ENCODE peak calls at places on chromosomes 4 and X, in five cellular contexts. E, A, S, Q and X are unnamed samples. For H4K20me1, the result is how much of the 10 kb centered on the place peaks cover.

GRCh38 chr4:80183196-80184052 is 13.9 kb upstream of the PRDM8 start:
- DNase-seq in E (no peak), A (no peak), S (no peak), Q (no peak), X (no peak)

GRCh38 chr4:39062094-39062493 is at the start of gene KLHL5:
- DNase-seq in E (no peak), A (peak), S (no peak), Q (no peak), X (no peak)

GRCh38 chr4:177016541-177017141 is 223.9 kb upstream of the VEGFC start:
- DNase-seq in E (peak), A (peak), S (peak), Q (no peak), X (no peak)

GRCh38 chrX:9958183-9958582 is 9.0 kb upstream of the CLDN34 start:
- DNase-seq in E (no peak), A (no peak), S (no peak), Q (no peak), X (no peak)

GRCh38 chrX:88244066-88244465 is 503.0 kb upstream of the CPXCR1 start:
- DNase-seq in E (no peak), A (no peak), S (no peak), Q (no peak), X (no peak)

GRCh38 chrX:37349131-37350033 is at the start of gene PRRG1:
- DNase-seq in E (peak), A (peak), S (peak), Q (peak), X (no peak)

GRCh38 chrX:29687687-29688086 is 527.7 kb upstream of the MAGEB2 start:
- DNase-seq in E (peak), A (peak), S (peak), Q (peak), X (no peak)

GRCh38 chr4:15805583-15806517 is 27.7 kb downstream of the CD38 start:
- DNase-seq in E (peak), A (peak), S (peak), Q (peak), X (peak)

GRCh38 chrX:110511238-110511637 is 152.6 kb downstream of the RTL9 start:
- DNase-seq in E (no peak), A (no peak), S (no peak), Q (no peak), X (no peak)

GRCh38 chrX:131837325-131837724 is 185.8 kb upstream of the STK26 start:
- DNase-seq in E (no peak), A (no peak), S (no peak), Q (no peak), X (no peak)

GRCh38 chrX:13764765-13765164 is 30.2 kb downstream of the OFD1 start:
- DNase-seq in E (peak), A (no peak), S (no peak), Q (peak), X (no peak)

GRCh38 chr4:122045533-122045932 is 93.7 kb upstream of the TRPC3 start:
- DNase-seq in E (peak), A (peak), S (peak), Q (peak), X (no peak)

GRCh38 chr4:6918345-6918744 is 8.7 kb downstream of the TBC1D14 start:
- DNase-seq in E (no peak), A (no peak), S (no peak), Q (no peak), X (no peak)

GRCh38 chr4:6916587-6917444 is 7.2 kb downstream of the TBC1D14 start:
- DNase-seq in E (no peak), A (peak), S (no peak), Q (peak), X (no peak)

GRCh38 chr4:6917445-6918241 is 8.0 kb downstream of the TBC1D14 start:
- DNase-seq in E (peak), A (no peak), S (no peak), Q (peak), X (peak)

GRCh38 chr4:6923507-6923906 is 13.9 kb downstream of the TBC1D14 start:
- DNase-seq in E (no peak), A (no peak), S (no peak), Q (no peak), X (no peak)

DNA sequence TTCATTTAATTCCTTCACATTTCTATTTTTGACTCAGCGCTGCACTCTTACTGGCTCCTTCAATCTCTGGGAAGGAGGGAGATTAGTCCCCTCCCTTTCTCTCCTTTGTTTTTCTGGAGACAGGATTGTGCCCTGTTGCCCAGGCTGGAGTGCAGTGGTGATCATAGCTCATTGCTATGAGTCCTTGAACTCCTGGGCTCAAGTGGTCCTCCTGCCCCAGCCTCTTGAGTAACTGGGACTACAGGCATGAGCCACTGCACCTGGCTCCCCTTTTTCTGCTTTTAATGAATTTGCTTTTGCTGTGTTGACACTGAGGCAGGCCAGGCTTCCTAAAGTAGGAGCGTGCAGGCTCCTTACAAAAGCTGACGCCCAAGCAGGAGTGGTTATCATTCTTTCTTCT is 10.5 kb downstream of the TBC1D14 start:
- DNase-seq in E (no peak), A (no peak), S (no peak), Q (no peak), X (no peak)
- H4K20me1 ChIP-seq in E (under half), A (under half), S (under half), Q (under half), X (under half)

GRCh38 chr4:766152-766515 is 59.8 kb downstream of the CPLX1 start:
- DNase-seq in E (peak), A (peak), S (peak), Q (peak), X (no peak)
- H4K20me1 ChIP-seq in E (under half), A (half or more), S (half or more), Q (half or more), X (under half)

GRCh38 chrX:70479197-70479969 is 34.7 kb downstream of the DLG3 start:
- DNase-seq in E (peak), A (peak), S (peak), Q (peak), X (no peak)

GRCh38 chrX:70480660-70481018 is 36.0 kb downstream of the DLG3 start:
- DNase-seq in E (no peak), A (peak), S (no peak), Q (no peak), X (no peak)

GRCh38 chrX:70478521-70478920 is 33.9 kb downstream of the DLG3 start:
- DNase-seq in E (peak), A (no peak), S (no peak), Q (no peak), X (no peak)

GRCh38 chrX:70481424-70481823 is 36.8 kb downstream of the DLG3 start:
- DNase-seq in E (no peak), A (no peak), S (no peak), Q (no peak), X (no peak)

GRCh38 chrX:70479970-70480659 is 35.5 kb downstream of the DLG3 start:
- DNase-seq in E (peak), A (no peak), S (no peak), Q (peak), X (no peak)
- H4K20me1 ChIP-seq in E (under half), A (under half), S (under half), Q (under half), X (under half)

GRCh38 chr4:99630857-99631256 is 26.8 kb downstream of the C4orf54 start:
- DNase-seq in E (no peak), A (no peak), S (no peak), Q (no peak), X (no peak)
- H4K20me1 ChIP-seq in E (under half), A (under half), S (under half), Q (under half), X (under half)

GRCh38 chrX:44881549-44881948 is 8.6 kb downstream of the KDM6A start:
- DNase-seq in E (no peak), A (no peak), S (no peak), Q (no peak), X (no peak)
- H4K20me1 ChIP-seq in E (under half), A (under half), S (half or more), Q (half or more), X (under half)

GRCh38 chrX:140229187-140229586 is 263.9 kb upstream of the CXorf66 start:
- DNase-seq in E (no peak), A (peak), S (no peak), Q (no peak), X (no peak)
- H4K20me1 ChIP-seq in E (under half), A (under half), S (under half), Q (under half), X (under half)